ENCODE peak calls at places on chromosomes 3 and 15, in nine cellular contexts. Q is T-helper 2 cell; K is dermis microvascular lymphatic vessel endothelial cell; H is stimulated activated CD4-positive, alpha-beta T cell treated with anti-CD3 and anti-CD28 coated beads, TNF-alpha, amount 100 ng/mL, for 4 hours; E is DND-41; Z is fibroblast of mammary gland; F is central memory CD8-positive, alpha-beta T cell; O is left cardiac atrium; M is KBM-7. R is an unnamed sample.

GRCh38 chr3:188169826-188170455 is 16.0 kb downstream of the LPP start:
- DNase-seq in Z (peak; percentile 53), K (no peak), Q (no peak), H (no peak), E (no peak), F (no peak), O (peak; percentile 77), M (no peak), R (no peak)

GRCh38 chr3:177195242-177195940 is 1.9 kb downstream of the TBL1XR1 start:
- DNase-seq in E (peak; percentile 46), H (no peak), F (no peak), M (peak; percentile 66), O (no peak), Z (no peak), K (peak; percentile 47), Q (no peak), R (no peak)

GRCh38 chr3:39362177-39362576 is 21.0 kb upstream of the SLC25A38 start:
- DNase-seq in M (no peak), Q (no peak), O (no peak), E (no peak), Z (no peak), H (no peak), F (no peak), K (no peak), R (no peak)

GRCh38 chr15:64622410-64623260 is 152.8 kb downstream of the RBPMS2 start:
- DNase-seq in M (peak; percentile 75), H (no peak), F (peak; percentile 64), Q (peak; percentile 30), O (no peak), Z (no peak), E (peak; percentile 62), K (no peak), R (no peak)

GRCh38 chr3:12194209-12194608 is 35.5 kb upstream of the TIMP4 start:
- DNase-seq in O (no peak), Z (peak; percentile 99), F (no peak), M (peak; percentile 68), E (no peak), K (peak; percentile 26), H (no peak), Q (no peak), R (peak; percentile 92)

GRCh38 chr15:78800806-78801205 is 10.5 kb downstream of the ADAMTS7 start:
- DNase-seq in K (no peak), F (no peak), O (no peak), H (no peak), Z (no peak), Q (no peak), M (no peak), E (no peak), R (no peak)

GRCh38 chr3:16936656-16937055 is 51.9 kb downstream of the PLCL2 start:
- DNase-seq in O (no peak), M (peak; percentile 3), F (no peak), K (no peak), Q (no peak), E (no peak), Z (no peak), H (no peak), R (no peak)

GRCh38 chr15:36590838-36591237 is 11.4 kb downstream of the CDIN1 start:
- DNase-seq in E (no peak), F (no peak), H (no peak), K (no peak), O (no peak), M (no peak), Z (peak; percentile 90), Q (no peak), R (peak; percentile 96)

GRCh38 chr15:64901141-64901540 is 10.6 kb upstream of the ANKDD1A start:
- DNase-seq in O (no peak), F (no peak), K (no peak), Z (no peak), E (no peak), Q (no peak), H (no peak), M (no peak), R (no peak)

GRCh38 chr3:13769422-13769821 is 110.4 kb downstream of the WNT7A start:
- DNase-seq in M (no peak), Z (no peak), O (no peak), K (no peak), F (no peak), H (no peak), E (no peak), Q (no peak), R (no peak)

GRCh38 chr3:156271995-156272719 is 151.8 kb downstream of the KCNAB1 start:
- DNase-seq in Z (no peak), Q (no peak), O (no peak), E (no peak), F (no peak), K (no peak), H (no peak), M (no peak), R (no peak)

GRCh38 chr15:27124287-27124830 is 153.4 kb downstream of the GABRG3 start:
- DNase-seq in F (no peak), E (no peak), Z (no peak), Q (no peak), K (no peak), M (no peak), O (no peak), H (no peak), R (no peak)

GRCh38 chr15:80105193-80105984 is 45.9 kb downstream of the ZFAND6 start:
- DNase-seq in E (no peak), H (no peak), M (no peak), F (no peak), Z (peak; percentile 74), Q (no peak), K (peak; percentile 31), O (no peak), R (peak; percentile 89)

GRCh38 chr15:80694624-80695098 is 449 bp upstream of the ABHD17C start:
- DNase-seq in O (peak; percentile 33), E (peak; percentile 12), M (no peak), Z (peak; percentile 18), F (no peak), K (no peak), H (peak; percentile 24), Q (peak; percentile 12), R (peak; percentile 33)

R was measured in IMR-90.